ENCODE peak calls at places on chromosome 1, in eight cellular contexts. M is cardiac muscle cell; A is CD8-positive, alpha-beta T cell; D is dorsolateral prefrontal cortex; N is fibroblast of mammary gland; Y is upper lobe of right lung; L is bronchial epithelial cell; O is left ventricle myocardium inferior. V is an unnamed sample.

GRCh38 chr1:26949926-26950319 is 10.3 kb downstream of the KDF1 start:
- DNase-seq in M (no peak), A (no peak), D (no peak), N (no peak), Y (no peak), L (peak), O (no peak), V (peak)

GRCh38 chr1:56468472-56468871 is 110.9 kb downstream of the PLPP3 start:
- DNase-seq in M (no peak), A (no peak), D (no peak), N (peak), Y (no peak), L (no peak), O (no peak), V (no peak)

GRCh38 chr1:178189814-178190213 is 95.9 kb downstream of the RASAL2 start:
- DNase-seq in M (peak), A (no peak), D (no peak), N (peak), Y (no peak), L (peak), O (no peak), V (peak)

GRCh38 chr1:28758420-28758819 is 21.7 kb downstream of the YTHDF2 start:
- DNase-seq in M (no peak), A (no peak), D (no peak), N (no peak), Y (no peak), L (no peak), O (no peak), V (no peak)

GRCh38 chr1:70487471-70487840 is 76.4 kb downstream of the CTH start:
- DNase-seq in M (no peak), A (no peak), D (no peak), N (no peak), Y (no peak), L (no peak), O (no peak), V (no peak)

GRCh38 chr1:184775329-184775728 is 20.7 kb upstream of the EDEM3 start:
- DNase-seq in M (no peak), A (no peak), D (no peak), N (no peak), Y (no peak), L (no peak), O (no peak), V (no peak)

GRCh38 chr1:23449306-23449705 is 24.8 kb upstream of the TCEA3 start:
- DNase-seq in M (no peak), A (no peak), D (no peak), N (no peak), Y (no peak), L (no peak), O (no peak), V (no peak)

GRCh38 chr1:193308438-193308837 is 122.0 kb upstream of the B3GALT2 start:
- DNase-seq in M (peak), A (no peak), D (no peak), N (no peak), Y (no peak), L (no peak), O (no peak), V (peak)

GRCh38 chr1:243851129-243851756 is 1.2 kb upstream of the AKT3 start:
- DNase-seq in M (no peak), A (no peak), D (no peak), N (no peak), Y (no peak), L (peak), O (no peak), V (peak)

GRCh38 chr1:208254862-208255261 is 10.7 kb upstream of the PLXNA2 start:
- DNase-seq in M (peak), A (no peak), D (no peak), N (peak), Y (no peak), L (peak), O (no peak), V (peak)

GRCh38 chr1:243539636-243540035 is 283.8 kb downstream of the SDCCAG8 start:
- DNase-seq in M (no peak), A (no peak), D (no peak), N (peak), Y (no peak), L (no peak), O (no peak), V (no peak)

GRCh38 chr1:2935766-2936390 is 85.4 kb upstream of the ACTRT2 start:
- DNase-seq in M (no peak), A (no peak), D (no peak), N (no peak), Y (no peak), L (no peak), O (no peak), V (no peak)

GRCh38 chr1:172658871-172659453 is at the start of gene FASLG:
- DNase-seq in M (no peak), A (no peak), D (no peak), N (no peak), Y (no peak), L (no peak), O (no peak), V (no peak)

GRCh38 chr1:26690576-26691031 is 5.2 kb upstream of the ARID1A start:
- DNase-seq in M (no peak), A (no peak), D (no peak), N (no peak), Y (no peak), L (no peak), O (no peak), V (no peak)

GRCh38 chr1:244836135-244836521 is 670 bp downstream of the COX20 start:
- DNase-seq in M (peak), A (no peak), D (no peak), N (peak), Y (no peak), L (no peak), O (no peak), V (peak)

GRCh38 chr1:19220991-19221390 is 10.9 kb upstream of the UBR4 start:
- DNase-seq in M (peak), A (no peak), D (no peak), N (peak), Y (no peak), L (no peak), O (peak), V (peak)

GRCh38 chr1:79859212-79859948 is 852.9 kb upstream of the ADGRL4 start:
- DNase-seq in M (peak), A (no peak), D (no peak), N (peak), Y (no peak), L (peak), O (no peak), V (peak)

GRCh38 chr1:178768423-178768822 is 43.4 kb downstream of the RALGPS2 start:
- DNase-seq in M (peak), A (no peak), D (no peak), N (peak), Y (no peak), L (peak), O (no peak), V (peak)

GRCh38 chr1:214229736-214230135 is 51.2 kb upstream of the SMYD2 start:
- DNase-seq in M (no peak), A (no peak), D (no peak), N (no peak), Y (no peak), L (no peak), O (no peak), V (no peak)

GRCh38 chr1:158095737-158096335 is 84.9 kb upstream of the CD1D start:
- DNase-seq in M (peak), A (no peak), D (no peak), N (peak), Y (no peak), L (peak), O (no peak), V (peak)

GRCh38 chr1:37673920-37674319 is 18.4 kb upstream of the CDCA8 start:
- DNase-seq in M (no peak), A (peak), D (no peak), N (no peak), Y (no peak), L (no peak), O (no peak), V (no peak)

GRCh38 chr1:220300442-220301121 is 28.3 kb upstream of the RAB3GAP2 start:
- DNase-seq in M (peak), A (no peak), D (peak), N (peak), Y (peak), L (peak), O (peak), V (peak)

DNA sequence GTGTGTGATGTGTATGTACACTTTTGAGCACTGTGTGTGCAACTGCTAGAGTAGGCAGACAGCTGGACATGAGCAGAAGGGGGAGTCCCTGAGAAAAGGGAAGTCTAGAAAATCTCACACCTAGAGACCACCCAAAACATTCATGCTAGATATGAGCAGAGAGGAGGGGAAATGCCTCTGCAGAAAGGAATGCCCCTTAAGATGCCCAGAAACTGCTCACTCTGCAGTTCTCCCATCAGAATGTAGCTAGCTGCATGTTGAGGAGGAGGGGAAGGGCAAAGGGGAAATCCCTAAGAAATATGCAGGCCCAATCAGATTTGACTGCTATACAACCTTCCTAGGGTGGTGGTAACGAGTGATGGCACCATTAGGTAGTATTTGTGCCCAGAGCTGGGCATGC is 31.8 kb upstream of the MAGOH start:
- DNase-seq in M (no peak), A (no peak), D (no peak), N (no peak), Y (no peak), L (no peak), O (no peak), V (no peak)
- H3K4me3 ChIP-seq in M (no peak), A (no peak), D (no peak), N (no peak), Y (no peak), L (no peak), O (no peak), V (no peak)

DNA sequence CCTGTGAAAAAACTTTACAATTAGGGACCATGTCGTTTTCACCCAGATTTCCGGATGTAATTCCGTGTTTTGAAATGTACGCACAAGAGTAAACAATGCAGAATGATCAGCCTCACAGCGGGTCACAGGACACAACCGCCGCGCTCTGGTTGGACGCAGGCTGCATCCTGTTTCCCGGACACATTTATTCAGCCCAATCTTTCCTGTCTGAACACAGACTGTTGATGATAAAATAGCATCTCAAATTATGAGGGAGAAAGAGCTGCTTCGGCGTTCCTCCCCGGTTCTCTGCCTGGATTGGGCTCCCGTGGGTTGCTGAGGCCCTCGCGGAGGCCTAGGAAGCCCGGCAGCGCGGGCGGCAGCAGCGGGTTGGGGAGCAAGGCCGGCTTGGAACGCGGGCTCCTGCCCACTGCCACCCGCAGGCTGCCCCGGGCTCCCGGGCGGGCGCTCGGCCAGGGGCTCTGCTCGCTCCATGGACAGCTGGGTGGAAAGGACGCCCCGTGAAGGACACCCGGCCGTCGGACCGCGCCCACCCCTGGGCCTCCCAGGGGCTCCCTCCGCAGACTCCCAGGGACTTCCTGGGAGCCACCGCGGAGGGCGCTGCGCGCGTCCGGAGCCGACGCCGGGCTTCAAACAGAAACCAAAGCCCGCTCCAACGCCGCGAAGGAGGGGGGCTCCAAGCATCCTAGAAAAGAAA is 122.4 kb downstream of the ESRRG start:
- DNase-seq in M (peak), A (no peak), D (peak), N (peak), Y (peak), L (peak), O (peak), V (peak)
- H3K4me3 ChIP-seq in M (peak), A (no peak), D (peak), N (peak), Y (peak), L (peak), O (peak), V (peak)

DNA sequence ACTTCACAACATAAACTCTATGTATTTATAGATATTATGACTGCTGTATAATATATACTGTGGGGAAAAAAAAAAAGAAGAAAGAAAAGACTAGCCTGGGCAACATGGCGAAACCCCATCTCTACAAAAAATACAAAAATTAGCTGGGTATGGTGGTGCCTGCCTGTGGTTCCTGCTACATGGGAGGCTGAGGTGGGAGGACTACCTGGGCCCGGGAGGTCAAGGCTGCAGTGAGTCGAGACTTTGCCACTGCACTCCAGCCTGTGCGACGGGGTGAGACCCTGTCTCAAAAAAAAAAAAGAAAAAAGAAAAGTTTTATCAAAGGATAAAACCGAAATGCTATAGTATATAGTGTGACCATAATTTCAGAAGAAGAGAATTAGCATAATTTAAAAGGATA is 2.7 kb downstream of the EXOC8 start:
- DNase-seq in M (no peak), A (no peak), D (no peak), N (no peak), Y (no peak), L (no peak), O (no peak), V (no peak)
- H3K4me3 ChIP-seq in M (peak), A (no peak), D (peak), N (peak), Y (peak), L (no peak), O (peak), V (peak)

DNA sequence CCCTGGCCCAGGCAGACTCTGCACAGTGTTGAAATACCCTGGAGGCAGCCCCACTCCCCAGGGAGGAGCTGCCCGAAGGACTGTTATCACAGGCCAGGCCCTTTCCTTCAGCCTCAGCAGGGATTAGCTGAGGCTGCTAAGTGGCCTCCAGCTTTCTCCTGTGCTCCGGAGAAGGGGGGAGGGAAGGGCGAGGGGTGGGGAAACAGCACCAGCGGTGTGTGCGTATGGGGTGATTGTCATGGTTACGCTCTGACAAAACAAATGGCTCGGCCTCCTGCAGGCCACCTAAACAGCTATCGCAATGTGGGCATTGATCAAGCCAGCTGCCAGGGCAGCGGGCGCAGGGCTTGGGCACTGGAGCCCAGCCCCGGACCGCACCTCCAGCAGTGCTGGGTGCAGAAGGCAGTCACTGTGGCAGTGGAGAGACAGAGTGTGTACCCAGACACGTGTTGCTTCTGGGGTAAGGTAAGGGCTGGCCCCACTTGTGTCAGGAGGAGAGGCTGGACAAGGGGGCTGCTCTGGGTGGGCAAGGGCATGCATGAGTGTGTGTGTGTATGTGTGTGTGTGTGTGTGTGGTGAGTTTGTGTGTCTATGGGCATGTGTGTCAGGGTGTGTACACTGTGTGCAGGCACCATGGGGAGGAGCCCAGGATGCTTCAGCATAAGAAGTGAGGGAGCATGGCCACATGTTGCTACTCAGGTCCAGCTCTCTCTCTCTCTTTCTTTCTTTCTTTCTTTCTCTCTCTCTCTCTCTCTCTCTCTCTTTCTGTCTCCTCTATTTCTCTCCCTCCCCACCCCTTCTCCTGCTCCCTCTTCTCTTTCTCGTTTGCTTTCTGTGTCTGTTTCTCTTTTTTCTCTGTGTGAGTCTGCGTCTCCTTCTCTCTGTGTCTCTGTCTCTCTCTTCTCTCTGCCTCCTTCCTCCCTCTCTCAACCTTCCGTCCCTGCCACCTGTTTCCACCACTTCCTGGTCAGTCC is at the start of gene VWA5B1:
- DNase-seq in M (peak), A (no peak), D (no peak), N (no peak), Y (no peak), L (no peak), O (no peak), V (peak)
- H3K4me3 ChIP-seq in M (no peak), A (no peak), D (no peak), N (no peak), Y (no peak), L (no peak), O (peak), V (no peak)